ENCODE peak calls at places on chromosomes 6 and 20, in six cellular contexts. One of them, this sample, is unnamed.

GRCh38 chr20:25402583-25402982 is 4.9 kb upstream of the GINS1 start:
- DNase-seq in IMR-90: no peak
- DNase-seq in GM12878: no peak
- DNase-seq in HepG2: no peak
- DNase-seq in SK-N-SH: no peak
- DNase-seq in K562: peak; percentile 31
- DNase-seq in this sample: peak; percentile 71

GRCh38 chr6:153117986-153118886 is 12.8 kb downstream of the RGS17 start:
- DNase-seq in IMR-90: peak; percentile 83
- DNase-seq in GM12878: peak; percentile 57
- DNase-seq in HepG2: no peak
- DNase-seq in SK-N-SH: no peak
- DNase-seq in K562: no peak
- DNase-seq in this sample: peak; percentile 48

GRCh38 chr6:105733556-105734162 is 330.8 kb upstream of the PREP start:
- DNase-seq in IMR-90: peak; percentile 60
- DNase-seq in GM12878: no peak
- DNase-seq in HepG2: peak; percentile 5
- DNase-seq in SK-N-SH: peak; percentile 1
- DNase-seq in K562: peak; percentile 47
- DNase-seq in this sample: no peak

GRCh38 chr6:128427139-128427538 is 93.3 kb downstream of the PTPRK start:
- DNase-seq in IMR-90: no peak
- DNase-seq in GM12878: no peak
- DNase-seq in HepG2: no peak
- DNase-seq in SK-N-SH: no peak
- DNase-seq in K562: no peak
- DNase-seq in this sample: no peak

GRCh38 chr6:158039571-158040050 is 57.9 kb downstream of the SYNJ2 start:
- DNase-seq in IMR-90: peak; percentile 52
- DNase-seq in GM12878: no peak
- DNase-seq in HepG2: peak; percentile 61
- DNase-seq in SK-N-SH: no peak
- DNase-seq in K562: peak; percentile 42
- DNase-seq in this sample: no peak

GRCh38 chr6:25193147-25193864 is 85.9 kb upstream of the CARMIL1 start:
- DNase-seq in IMR-90: peak; percentile 95
- DNase-seq in GM12878: no peak
- DNase-seq in HepG2: no peak
- DNase-seq in SK-N-SH: no peak
- DNase-seq in K562: no peak
- DNase-seq in this sample: peak; percentile 54

GRCh38 chr6:160921095-160921494 is 70.5 kb upstream of the MAP3K4 start:
- DNase-seq in IMR-90: no peak
- DNase-seq in GM12878: no peak
- DNase-seq in HepG2: no peak
- DNase-seq in SK-N-SH: no peak
- DNase-seq in K562: no peak
- DNase-seq in this sample: no peak

GRCh38 chr6:160450849-160451248 is 102.7 kb downstream of the SLC22A3 start:
- DNase-seq in IMR-90: no peak
- DNase-seq in GM12878: no peak
- DNase-seq in HepG2: no peak
- DNase-seq in SK-N-SH: no peak
- DNase-seq in K562: no peak
- DNase-seq in this sample: no peak

GRCh38 chr6:30979076-30979475 is 4.4 kb upstream of the MUC21 start:
- DNase-seq in IMR-90: no peak
- DNase-seq in GM12878: no peak
- DNase-seq in HepG2: no peak
- DNase-seq in SK-N-SH: no peak
- DNase-seq in K562: no peak
- DNase-seq in this sample: no peak

GRCh38 chr6:42021847-42022754 is 28.2 kb upstream of the TAF8 start:
- DNase-seq in IMR-90: no peak
- DNase-seq in GM12878: no peak
- DNase-seq in HepG2: no peak
- DNase-seq in SK-N-SH: no peak
- DNase-seq in K562: no peak
- DNase-seq in this sample: no peak

GRCh38 chr20:38863024-38863851 is 57.7 kb downstream of the PPP1R16B start:
- DNase-seq in IMR-90: no peak
- DNase-seq in GM12878: peak; percentile 75
- DNase-seq in HepG2: no peak
- DNase-seq in SK-N-SH: no peak
- DNase-seq in K562: peak; percentile 75
- DNase-seq in this sample: no peak

GRCh38 chr20:19881080-19881840 is 123.2 kb downstream of the RIN2 start:
- DNase-seq in IMR-90: no peak
- DNase-seq in GM12878: no peak
- DNase-seq in HepG2: no peak
- DNase-seq in SK-N-SH: no peak
- DNase-seq in K562: no peak
- DNase-seq in this sample: no peak

GRCh38 chr6:7561153-7561964 is 19.9 kb downstream of the DSP start:
- DNase-seq in IMR-90: peak; percentile 27
- DNase-seq in GM12878: no peak
- DNase-seq in HepG2: peak; percentile 100
- DNase-seq in SK-N-SH: no peak
- DNase-seq in K562: peak; percentile 56
- DNase-seq in this sample: no peak

GRCh38 chr20:9508240-9508661 is 6.1 kb upstream of the LAMP5 start:
- DNase-seq in IMR-90: no peak
- DNase-seq in GM12878: no peak
- DNase-seq in HepG2: no peak
- DNase-seq in SK-N-SH: no peak
- DNase-seq in K562: no peak
- DNase-seq in this sample: no peak

GRCh38 chr20:58604410-58604881 is 46.6 kb upstream of the STX16 start:
- DNase-seq in IMR-90: no peak
- DNase-seq in GM12878: no peak
- DNase-seq in HepG2: no peak
- DNase-seq in SK-N-SH: peak; percentile 81
- DNase-seq in K562: no peak
- DNase-seq in this sample: no peak

GRCh38 chr20:41499961-41500725 is 118.0 kb downstream of the CHD6 start:
- DNase-seq in IMR-90: no peak
- DNase-seq in GM12878: no peak
- DNase-seq in HepG2: no peak
- DNase-seq in SK-N-SH: no peak
- DNase-seq in K562: no peak
- DNase-seq in this sample: no peak

GRCh38 chr6:17865798-17866725 is 121.4 kb downstream of the KIF13A start:
- DNase-seq in IMR-90: peak; percentile 95
- DNase-seq in GM12878: no peak
- DNase-seq in HepG2: peak; percentile 53
- DNase-seq in SK-N-SH: no peak
- DNase-seq in K562: peak; percentile 63
- DNase-seq in this sample: peak; percentile 57

GRCh38 chr6:40500227-40500626 is 86.9 kb downstream of the LRFN2 start:
- DNase-seq in IMR-90: no peak
- DNase-seq in GM12878: no peak
- DNase-seq in HepG2: no peak
- DNase-seq in SK-N-SH: no peak
- DNase-seq in K562: no peak
- DNase-seq in this sample: no peak

GRCh38 chr20:10020937-10021336 is 13.8 kb upstream of the ANKEF1 start:
- DNase-seq in IMR-90: no peak
- DNase-seq in GM12878: no peak
- DNase-seq in HepG2: no peak
- DNase-seq in SK-N-SH: no peak
- DNase-seq in K562: no peak
- DNase-seq in this sample: no peak

GRCh38 chr6:6556738-6557503 is 31.6 kb upstream of the LY86 start:
- DNase-seq in IMR-90: peak; percentile 5
- DNase-seq in GM12878: no peak
- DNase-seq in HepG2: peak; percentile 53
- DNase-seq in SK-N-SH: peak; percentile 64
- DNase-seq in K562: peak; percentile 79
- DNase-seq in this sample: peak; percentile 24

GRCh38 chr20:58803533-58803932 is 47.2 kb downstream of the GNAS-AS1 start:
- DNase-seq in IMR-90: no peak
- DNase-seq in GM12878: no peak
- DNase-seq in HepG2: no peak
- DNase-seq in SK-N-SH: no peak
- DNase-seq in K562: peak; percentile 6
- DNase-seq in this sample: no peak

GRCh38 chr6:103675807-103676406 is 1183.8 kb downstream of the HACE1 start:
- DNase-seq in IMR-90: no peak
- DNase-seq in GM12878: no peak
- DNase-seq in HepG2: no peak
- DNase-seq in SK-N-SH: no peak
- DNase-seq in K562: no peak
- DNase-seq in this sample: no peak
- TF ChIP-seq SMC3 in IMR-90: no peak
- TF ChIP-seq SMC3 in GM12878: no peak
- TF ChIP-seq SMC3 in HepG2: no peak
- TF ChIP-seq SMC3 in SK-N-SH: no peak
- TF ChIP-seq SMC3 in K562: no peak
- TF ChIP-seq SMC3 in this sample: no peak

GRCh38 chr6:36313628-36313895 is 23.1 kb downstream of the BNIP5 start:
- DNase-seq in IMR-90: no peak
- DNase-seq in GM12878: no peak
- DNase-seq in HepG2: no peak
- DNase-seq in SK-N-SH: no peak
- DNase-seq in K562: no peak
- DNase-seq in this sample: no peak

GRCh38 chr6:36309900-36310299 is 26.8 kb downstream of the BNIP5 start:
- DNase-seq in IMR-90: no peak
- DNase-seq in GM12878: no peak
- DNase-seq in HepG2: no peak
- DNase-seq in SK-N-SH: no peak
- DNase-seq in K562: no peak
- DNase-seq in this sample: no peak

GRCh38 chr6:36315921-36316320 is 20.8 kb downstream of the BNIP5 start:
- DNase-seq in IMR-90: no peak
- DNase-seq in GM12878: no peak
- DNase-seq in HepG2: no peak
- DNase-seq in SK-N-SH: no peak
- DNase-seq in K562: no peak
- DNase-seq in this sample: no peak

GRCh38 chr6:36314221-36315014 is 22.3 kb downstream of the BNIP5 start:
- DNase-seq in IMR-90: no peak
- DNase-seq in GM12878: no peak
- DNase-seq in HepG2: no peak
- DNase-seq in SK-N-SH: no peak
- DNase-seq in K562: no peak
- DNase-seq in this sample: no peak

DNA sequence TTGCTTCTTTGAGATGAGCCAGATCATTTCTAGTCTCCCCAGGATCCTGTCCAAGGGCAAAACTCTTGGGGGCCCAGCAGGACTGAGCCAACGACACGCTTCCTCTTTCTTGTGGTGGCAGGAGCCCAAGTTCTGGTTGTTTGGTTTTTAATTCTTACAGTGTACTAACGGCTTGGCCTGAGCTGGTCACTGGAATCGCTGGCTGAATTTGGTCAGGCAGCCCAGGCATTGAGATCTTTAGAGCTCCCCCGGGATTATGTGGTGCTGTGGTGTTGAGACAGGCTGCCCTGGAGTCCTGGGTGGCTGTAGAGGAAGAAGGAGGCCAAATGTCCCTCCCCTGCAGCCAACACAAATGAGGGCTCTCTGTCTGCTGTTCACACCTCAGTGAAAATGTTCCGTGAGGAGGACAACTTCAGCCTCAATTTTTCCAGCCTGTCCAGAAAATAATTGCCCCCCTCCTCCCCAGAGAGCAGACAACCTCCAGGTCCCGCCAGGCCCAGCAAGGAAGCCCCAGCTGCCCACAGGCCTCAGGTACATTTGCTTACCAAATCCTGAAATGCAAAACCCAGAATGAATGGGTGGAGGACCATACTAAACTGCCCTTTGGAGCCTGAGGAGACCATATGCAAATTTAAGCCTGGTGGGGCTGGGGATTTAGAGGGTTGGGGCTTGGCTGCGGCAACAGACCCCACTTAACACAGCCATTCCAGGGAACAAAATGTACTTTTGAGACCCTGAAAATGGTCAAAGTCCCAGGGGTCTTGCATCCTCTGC is 23.6 kb downstream of the BNIP5 start:
- DNase-seq in IMR-90: no peak
- DNase-seq in GM12878: peak; percentile 19
- DNase-seq in HepG2: no peak
- DNase-seq in SK-N-SH: no peak
- DNase-seq in K562: no peak
- DNase-seq in this sample: no peak
- TF ChIP-seq SMC3 in IMR-90: no peak
- TF ChIP-seq SMC3 in GM12878: no peak
- TF ChIP-seq SMC3 in HepG2: no peak
- TF ChIP-seq SMC3 in SK-N-SH: no peak
- TF ChIP-seq SMC3 in K562: no peak
- TF ChIP-seq SMC3 in this sample: no peak

DNA sequence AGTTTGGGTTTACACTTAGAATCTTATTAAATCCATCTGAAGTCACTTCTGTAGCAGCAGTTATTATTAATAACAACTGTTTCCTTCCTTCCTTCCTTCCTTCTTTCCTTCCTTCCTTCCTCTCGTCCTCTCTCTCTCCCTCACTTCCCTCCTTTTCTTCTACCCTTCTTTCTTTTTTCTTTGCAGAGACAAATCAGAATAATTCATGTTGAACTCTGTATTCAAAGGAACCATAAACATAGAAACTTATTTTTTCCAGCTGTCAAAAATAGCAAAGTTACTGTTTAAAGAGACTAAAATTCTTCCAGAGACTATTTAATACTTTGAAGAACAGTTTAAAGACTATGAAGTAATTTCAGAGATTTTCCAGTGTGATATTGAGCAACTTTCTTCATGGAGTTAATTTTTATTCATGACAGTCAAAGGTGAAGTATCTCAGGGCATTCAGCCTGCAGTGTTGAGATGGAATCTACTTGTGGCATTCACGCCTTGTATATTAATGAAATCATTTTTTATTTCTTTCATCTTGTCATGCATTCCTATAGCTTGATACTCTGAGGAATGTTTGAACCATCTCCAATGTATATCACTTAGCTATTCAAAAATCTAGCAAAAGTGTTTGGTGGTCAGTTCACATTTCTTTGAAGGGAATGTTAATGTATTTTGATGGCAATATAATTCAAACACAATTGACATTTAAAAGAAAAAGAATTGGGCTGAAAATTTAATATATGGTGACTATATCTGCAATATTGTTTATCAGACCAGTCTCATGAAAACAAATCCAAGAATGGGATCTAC is 109.6 kb downstream of the BCAS1 start:
- DNase-seq in IMR-90: no peak
- DNase-seq in GM12878: no peak
- DNase-seq in HepG2: no peak
- DNase-seq in SK-N-SH: no peak
- DNase-seq in K562: no peak
- DNase-seq in this sample: no peak
- TF ChIP-seq SMC3 in IMR-90: no peak
- TF ChIP-seq SMC3 in GM12878: no peak
- TF ChIP-seq SMC3 in HepG2: no peak
- TF ChIP-seq SMC3 in SK-N-SH: no peak
- TF ChIP-seq SMC3 in K562: no peak
- TF ChIP-seq SMC3 in this sample: no peak

DNA sequence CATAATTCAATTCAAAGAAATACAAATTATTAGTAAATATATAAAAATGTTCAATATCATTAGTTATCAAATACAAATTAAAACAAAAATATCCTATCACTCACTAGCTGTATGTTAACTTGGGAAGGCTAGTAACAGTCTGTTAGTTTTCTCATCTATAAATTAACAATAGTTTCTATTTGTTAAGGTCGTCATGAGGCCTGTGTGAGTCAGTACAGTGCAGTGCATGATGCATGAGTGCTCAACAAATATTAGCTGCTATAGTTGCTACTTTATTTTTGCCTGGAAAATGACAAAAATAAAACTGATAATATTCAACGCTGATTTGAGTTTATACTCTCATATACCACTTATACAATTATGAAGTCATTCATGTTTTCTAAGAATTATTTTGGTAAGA is 401.6 kb upstream of the RUNX2 start:
- DNase-seq in IMR-90: peak; percentile 10
- DNase-seq in GM12878: no peak
- DNase-seq in HepG2: no peak
- DNase-seq in SK-N-SH: no peak
- DNase-seq in K562: no peak
- DNase-seq in this sample: no peak
- TF ChIP-seq SMC3 in IMR-90: no peak
- TF ChIP-seq SMC3 in GM12878: no peak
- TF ChIP-seq SMC3 in HepG2: no peak
- TF ChIP-seq SMC3 in SK-N-SH: no peak
- TF ChIP-seq SMC3 in K562: no peak
- TF ChIP-seq SMC3 in this sample: no peak

This sample was measured in A549.